ENCODE peak calls at places on chromosomes 12 and 14, in ten cellular contexts. One of them, this sample, is unnamed. For H3K4me1, the result is how much of the 10 kb centered on the place peaks cover.

GRCh38 chr12:57755454-57756372 is 810 bp downstream of the MARCHF9 start:
- DNase-seq in thoracic aorta: no peak
- DNase-seq in esophagus squamous epithelium: no peak
- DNase-seq in H9: no peak
- DNase-seq in CD4-positive, CD25-positive, alpha-beta regulatory T cell: no peak
- DNase-seq in heart right ventricle: no peak
- DNase-seq in lower lobe of right lung: peak
- DNase-seq in mucosa of descending colon: peak
- DNase-seq in HepG2: no peak
- DNase-seq in endothelial cell of umbilical vein: no peak
- DNase-seq in this sample: no peak

GRCh38 chr14:51959928-51960327 is 29.4 kb upstream of the RTRAF start:
- DNase-seq in thoracic aorta: no peak
- DNase-seq in esophagus squamous epithelium: no peak
- DNase-seq in H9: no peak
- DNase-seq in CD4-positive, CD25-positive, alpha-beta regulatory T cell: no peak
- DNase-seq in heart right ventricle: no peak
- DNase-seq in lower lobe of right lung: no peak
- DNase-seq in mucosa of descending colon: no peak
- DNase-seq in HepG2: no peak
- DNase-seq in endothelial cell of umbilical vein: no peak
- DNase-seq in this sample: no peak

GRCh38 chr14:105144666-105145380 is 23.8 kb downstream of the JAG2 start:
- DNase-seq in thoracic aorta: no peak
- DNase-seq in esophagus squamous epithelium: no peak
- DNase-seq in H9: peak
- DNase-seq in CD4-positive, CD25-positive, alpha-beta regulatory T cell: no peak
- DNase-seq in heart right ventricle: no peak
- DNase-seq in lower lobe of right lung: no peak
- DNase-seq in mucosa of descending colon: no peak
- DNase-seq in HepG2: no peak
- DNase-seq in endothelial cell of umbilical vein: no peak
- DNase-seq in this sample: peak

GRCh38 chr12:25496098-25496587 is 56.9 kb downstream of the LMNTD1 start:
- DNase-seq in thoracic aorta: no peak
- DNase-seq in esophagus squamous epithelium: no peak
- DNase-seq in H9: no peak
- DNase-seq in CD4-positive, CD25-positive, alpha-beta regulatory T cell: peak
- DNase-seq in heart right ventricle: no peak
- DNase-seq in lower lobe of right lung: no peak
- DNase-seq in mucosa of descending colon: no peak
- DNase-seq in HepG2: no peak
- DNase-seq in endothelial cell of umbilical vein: peak
- DNase-seq in this sample: no peak

GRCh38 chr14:58922211-58922940 is 266.1 kb upstream of the DAAM1 start:
- DNase-seq in thoracic aorta: no peak
- DNase-seq in esophagus squamous epithelium: no peak
- DNase-seq in H9: no peak
- DNase-seq in CD4-positive, CD25-positive, alpha-beta regulatory T cell: no peak
- DNase-seq in heart right ventricle: no peak
- DNase-seq in lower lobe of right lung: no peak
- DNase-seq in mucosa of descending colon: no peak
- DNase-seq in HepG2: no peak
- DNase-seq in endothelial cell of umbilical vein: no peak
- DNase-seq in this sample: no peak

GRCh38 chr14:37599527-37600368 is 4.3 kb downstream of the TTC6 start:
- DNase-seq in thoracic aorta: no peak
- DNase-seq in esophagus squamous epithelium: no peak
- DNase-seq in H9: peak
- DNase-seq in CD4-positive, CD25-positive, alpha-beta regulatory T cell: no peak
- DNase-seq in heart right ventricle: no peak
- DNase-seq in lower lobe of right lung: peak
- DNase-seq in mucosa of descending colon: peak
- DNase-seq in HepG2: no peak
- DNase-seq in endothelial cell of umbilical vein: no peak
- DNase-seq in this sample: no peak

GRCh38 chr12:48977290-48978281 is 536 bp upstream of the WNT1 start:
- DNase-seq in thoracic aorta: no peak
- DNase-seq in esophagus squamous epithelium: no peak
- DNase-seq in H9: peak
- DNase-seq in CD4-positive, CD25-positive, alpha-beta regulatory T cell: peak
- DNase-seq in heart right ventricle: no peak
- DNase-seq in lower lobe of right lung: peak
- DNase-seq in mucosa of descending colon: peak
- DNase-seq in HepG2: peak
- DNase-seq in endothelial cell of umbilical vein: no peak
- DNase-seq in this sample: peak

GRCh38 chr14:51094282-51094821 is 553 bp downstream of the TRIM9 start:
- DNase-seq in thoracic aorta: no peak
- DNase-seq in esophagus squamous epithelium: no peak
- DNase-seq in H9: peak
- DNase-seq in CD4-positive, CD25-positive, alpha-beta regulatory T cell: peak
- DNase-seq in heart right ventricle: no peak
- DNase-seq in lower lobe of right lung: peak
- DNase-seq in mucosa of descending colon: peak
- DNase-seq in HepG2: no peak
- DNase-seq in endothelial cell of umbilical vein: no peak
- DNase-seq in this sample: peak

GRCh38 chr12:79454338-79454777 is 236.4 kb downstream of the PAWR start:
- DNase-seq in thoracic aorta: no peak
- DNase-seq in esophagus squamous epithelium: no peak
- DNase-seq in H9: no peak
- DNase-seq in CD4-positive, CD25-positive, alpha-beta regulatory T cell: no peak
- DNase-seq in heart right ventricle: no peak
- DNase-seq in lower lobe of right lung: no peak
- DNase-seq in mucosa of descending colon: no peak
- DNase-seq in HepG2: peak
- DNase-seq in endothelial cell of umbilical vein: peak
- DNase-seq in this sample: no peak

GRCh38 chr14:91416744-91417133 is 881 bp downstream of the CCDC88C start:
- DNase-seq in thoracic aorta: no peak
- DNase-seq in esophagus squamous epithelium: no peak
- DNase-seq in H9: no peak
- DNase-seq in CD4-positive, CD25-positive, alpha-beta regulatory T cell: no peak
- DNase-seq in heart right ventricle: no peak
- DNase-seq in lower lobe of right lung: peak
- DNase-seq in mucosa of descending colon: peak
- DNase-seq in HepG2: no peak
- DNase-seq in endothelial cell of umbilical vein: peak
- DNase-seq in this sample: no peak

GRCh38 chr14:23950411-23951135 is 3.0 kb upstream of the DHRS4 start:
- DNase-seq in thoracic aorta: no peak
- DNase-seq in esophagus squamous epithelium: no peak
- DNase-seq in H9: no peak
- DNase-seq in CD4-positive, CD25-positive, alpha-beta regulatory T cell: no peak
- DNase-seq in heart right ventricle: no peak
- DNase-seq in lower lobe of right lung: no peak
- DNase-seq in mucosa of descending colon: no peak
- DNase-seq in HepG2: no peak
- DNase-seq in endothelial cell of umbilical vein: no peak
- DNase-seq in this sample: no peak

GRCh38 chr14:61147369-61147897 is 133.7 kb downstream of the TMEM30B start:
- DNase-seq in thoracic aorta: no peak
- DNase-seq in esophagus squamous epithelium: no peak
- DNase-seq in H9: no peak
- DNase-seq in CD4-positive, CD25-positive, alpha-beta regulatory T cell: no peak
- DNase-seq in heart right ventricle: no peak
- DNase-seq in lower lobe of right lung: no peak
- DNase-seq in mucosa of descending colon: no peak
- DNase-seq in HepG2: no peak
- DNase-seq in endothelial cell of umbilical vein: peak
- DNase-seq in this sample: no peak

GRCh38 chr12:57803317-57803893 is 15.1 kb downstream of the AVIL start:
- DNase-seq in thoracic aorta: peak
- DNase-seq in esophagus squamous epithelium: no peak
- DNase-seq in H9: peak
- DNase-seq in CD4-positive, CD25-positive, alpha-beta regulatory T cell: peak
- DNase-seq in heart right ventricle: peak
- DNase-seq in lower lobe of right lung: no peak
- DNase-seq in mucosa of descending colon: peak
- DNase-seq in HepG2: peak
- DNase-seq in endothelial cell of umbilical vein: peak
- DNase-seq in this sample: peak

GRCh38 chr12:46386360-46386867 is 13.8 kb upstream of the SLC38A2 start:
- DNase-seq in thoracic aorta: no peak
- DNase-seq in esophagus squamous epithelium: no peak
- DNase-seq in H9: no peak
- DNase-seq in CD4-positive, CD25-positive, alpha-beta regulatory T cell: no peak
- DNase-seq in heart right ventricle: no peak
- DNase-seq in lower lobe of right lung: no peak
- DNase-seq in mucosa of descending colon: no peak
- DNase-seq in HepG2: peak
- DNase-seq in endothelial cell of umbilical vein: peak
- DNase-seq in this sample: no peak

GRCh38 chr12:97229036-97229435 is 233.6 kb upstream of the RMST start:
- DNase-seq in thoracic aorta: no peak
- DNase-seq in esophagus squamous epithelium: no peak
- DNase-seq in H9: no peak
- DNase-seq in CD4-positive, CD25-positive, alpha-beta regulatory T cell: no peak
- DNase-seq in heart right ventricle: no peak
- DNase-seq in lower lobe of right lung: no peak
- DNase-seq in mucosa of descending colon: no peak
- DNase-seq in HepG2: no peak
- DNase-seq in endothelial cell of umbilical vein: peak
- DNase-seq in this sample: no peak

GRCh38 chr12:69469854-69470188 is 367 bp upstream of the FRS2 start:
- DNase-seq in thoracic aorta: no peak
- DNase-seq in esophagus squamous epithelium: no peak
- DNase-seq in H9: no peak
- DNase-seq in CD4-positive, CD25-positive, alpha-beta regulatory T cell: no peak
- DNase-seq in heart right ventricle: no peak
- DNase-seq in lower lobe of right lung: no peak
- DNase-seq in mucosa of descending colon: no peak
- DNase-seq in HepG2: no peak
- DNase-seq in endothelial cell of umbilical vein: no peak
- DNase-seq in this sample: no peak
- H3K4me1 ChIP-seq in thoracic aorta: under half
- H3K4me1 ChIP-seq in esophagus squamous epithelium: under half
- H3K4me1 ChIP-seq in H9: under half
- H3K4me1 ChIP-seq in CD4-positive, CD25-positive, alpha-beta regulatory T cell: under half
- H3K4me1 ChIP-seq in heart right ventricle: under half
- H3K4me1 ChIP-seq in lower lobe of right lung: under half
- H3K4me1 ChIP-seq in mucosa of descending colon: under half
- H3K4me1 ChIP-seq in HepG2: half or more
- H3K4me1 ChIP-seq in endothelial cell of umbilical vein: under half
- H3K4me1 ChIP-seq in this sample: under half

GRCh38 chr12:70252832-70253231 is 9.6 kb downstream of the CNOT2 start:
- DNase-seq in thoracic aorta: no peak
- DNase-seq in esophagus squamous epithelium: no peak
- DNase-seq in H9: no peak
- DNase-seq in CD4-positive, CD25-positive, alpha-beta regulatory T cell: no peak
- DNase-seq in heart right ventricle: no peak
- DNase-seq in lower lobe of right lung: no peak
- DNase-seq in mucosa of descending colon: no peak
- DNase-seq in HepG2: no peak
- DNase-seq in endothelial cell of umbilical vein: no peak
- DNase-seq in this sample: no peak
- H3K4me1 ChIP-seq in thoracic aorta: under half
- H3K4me1 ChIP-seq in esophagus squamous epithelium: under half
- H3K4me1 ChIP-seq in H9: under half
- H3K4me1 ChIP-seq in CD4-positive, CD25-positive, alpha-beta regulatory T cell: under half
- H3K4me1 ChIP-seq in heart right ventricle: half or more
- H3K4me1 ChIP-seq in lower lobe of right lung: half or more
- H3K4me1 ChIP-seq in mucosa of descending colon: under half
- H3K4me1 ChIP-seq in HepG2: under half
- H3K4me1 ChIP-seq in endothelial cell of umbilical vein: under half
- H3K4me1 ChIP-seq in this sample: under half

GRCh38 chr14:99745307-99745951 is 47.8 kb upstream of the EML1 start:
- DNase-seq in thoracic aorta: no peak
- DNase-seq in esophagus squamous epithelium: no peak
- DNase-seq in H9: no peak
- DNase-seq in CD4-positive, CD25-positive, alpha-beta regulatory T cell: no peak
- DNase-seq in heart right ventricle: no peak
- DNase-seq in lower lobe of right lung: peak
- DNase-seq in mucosa of descending colon: no peak
- DNase-seq in HepG2: no peak
- DNase-seq in endothelial cell of umbilical vein: peak
- DNase-seq in this sample: peak

GRCh38 chr14:99742074-99742473 is 51.1 kb upstream of the EML1 start:
- DNase-seq in thoracic aorta: no peak
- DNase-seq in esophagus squamous epithelium: no peak
- DNase-seq in H9: no peak
- DNase-seq in CD4-positive, CD25-positive, alpha-beta regulatory T cell: no peak
- DNase-seq in heart right ventricle: no peak
- DNase-seq in lower lobe of right lung: peak
- DNase-seq in mucosa of descending colon: no peak
- DNase-seq in HepG2: no peak
- DNase-seq in endothelial cell of umbilical vein: no peak
- DNase-seq in this sample: no peak

GRCh38 chr14:99744873-99745224 is 48.4 kb upstream of the EML1 start:
- DNase-seq in thoracic aorta: no peak
- DNase-seq in esophagus squamous epithelium: no peak
- DNase-seq in H9: no peak
- DNase-seq in CD4-positive, CD25-positive, alpha-beta regulatory T cell: no peak
- DNase-seq in heart right ventricle: no peak
- DNase-seq in lower lobe of right lung: no peak
- DNase-seq in mucosa of descending colon: no peak
- DNase-seq in HepG2: no peak
- DNase-seq in endothelial cell of umbilical vein: no peak
- DNase-seq in this sample: no peak

GRCh38 chr14:99742509-99743487 is 50.4 kb upstream of the EML1 start:
- DNase-seq in thoracic aorta: no peak
- DNase-seq in esophagus squamous epithelium: no peak
- DNase-seq in H9: no peak
- DNase-seq in CD4-positive, CD25-positive, alpha-beta regulatory T cell: no peak
- DNase-seq in heart right ventricle: no peak
- DNase-seq in lower lobe of right lung: peak
- DNase-seq in mucosa of descending colon: no peak
- DNase-seq in HepG2: no peak
- DNase-seq in endothelial cell of umbilical vein: no peak
- DNase-seq in this sample: peak

GRCh38 chr14:99744199-99744872 is 48.9 kb upstream of the EML1 start:
- DNase-seq in thoracic aorta: no peak
- DNase-seq in esophagus squamous epithelium: no peak
- DNase-seq in H9: peak
- DNase-seq in CD4-positive, CD25-positive, alpha-beta regulatory T cell: no peak
- DNase-seq in heart right ventricle: no peak
- DNase-seq in lower lobe of right lung: no peak
- DNase-seq in mucosa of descending colon: no peak
- DNase-seq in HepG2: no peak
- DNase-seq in endothelial cell of umbilical vein: no peak
- DNase-seq in this sample: no peak
- H3K4me1 ChIP-seq in thoracic aorta: under half
- H3K4me1 ChIP-seq in esophagus squamous epithelium: under half
- H3K4me1 ChIP-seq in H9: under half
- H3K4me1 ChIP-seq in CD4-positive, CD25-positive, alpha-beta regulatory T cell: under half
- H3K4me1 ChIP-seq in heart right ventricle: half or more
- H3K4me1 ChIP-seq in lower lobe of right lung: under half
- H3K4me1 ChIP-seq in mucosa of descending colon: under half
- H3K4me1 ChIP-seq in HepG2: under half
- H3K4me1 ChIP-seq in endothelial cell of umbilical vein: under half
- H3K4me1 ChIP-seq in this sample: under half

DNA sequence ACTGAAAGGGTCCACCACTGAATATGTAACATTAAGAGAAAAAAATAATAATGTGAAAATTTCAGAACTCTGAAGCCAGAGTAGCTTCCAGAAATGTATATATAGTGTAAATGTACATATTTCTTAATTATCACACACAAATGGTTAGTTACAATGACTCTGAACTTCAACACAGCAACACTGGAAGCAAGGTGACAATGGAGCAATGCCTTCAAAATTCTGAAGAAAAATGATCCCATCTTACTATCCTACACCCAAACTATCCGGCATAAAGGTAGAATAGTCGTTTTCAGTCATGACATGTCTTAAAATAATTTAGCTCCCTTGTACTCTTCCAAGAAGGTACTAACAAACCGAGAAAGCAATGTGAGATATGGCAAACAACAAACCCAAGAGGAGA is 11.9 kb downstream of the NAP1L1 start:
- DNase-seq in thoracic aorta: no peak
- DNase-seq in esophagus squamous epithelium: no peak
- DNase-seq in H9: no peak
- DNase-seq in CD4-positive, CD25-positive, alpha-beta regulatory T cell: no peak
- DNase-seq in heart right ventricle: no peak
- DNase-seq in lower lobe of right lung: no peak
- DNase-seq in mucosa of descending colon: no peak
- DNase-seq in HepG2: no peak
- DNase-seq in endothelial cell of umbilical vein: no peak
- DNase-seq in this sample: no peak
- H3K4me1 ChIP-seq in thoracic aorta: under half
- H3K4me1 ChIP-seq in esophagus squamous epithelium: under half
- H3K4me1 ChIP-seq in H9: under half
- H3K4me1 ChIP-seq in CD4-positive, CD25-positive, alpha-beta regulatory T cell: under half
- H3K4me1 ChIP-seq in heart right ventricle: under half
- H3K4me1 ChIP-seq in lower lobe of right lung: under half
- H3K4me1 ChIP-seq in mucosa of descending colon: under half
- H3K4me1 ChIP-seq in HepG2: under half
- H3K4me1 ChIP-seq in endothelial cell of umbilical vein: under half
- H3K4me1 ChIP-seq in this sample: under half

This sample was measured in right cardiac atrium.